ENCODE peak calls at places on chromosomes 12 and 14, in six cellular contexts. B is prostate gland, E is tibial artery, F is AG04450, W is pancreas, H is BJ. P is an unnamed sample.

GRCh38 chr14:77965919-77966435 is 166.1 kb downstream of the ADCK1 start:
- DNase-seq in B (no peak), E (no peak), F (no peak), W (peak; percentile 18), H (no peak), P (peak; percentile 56)

GRCh38 chr12:119208626-119209061 is 29.9 kb downstream of the HSPB8 start:
- DNase-seq in B (peak; percentile 8), E (peak; percentile 88), F (no peak), W (no peak), H (peak; percentile 1), P (no peak)

GRCh38 chr12:128959931-128960330 is 106.7 kb downstream of the GLT1D1 start:
- DNase-seq in B (no peak), E (no peak), F (no peak), W (no peak), H (no peak), P (no peak)

GRCh38 chr12:4331221-4331620 is 10.2 kb downstream of the TIGAR start:
- DNase-seq in B (no peak), E (no peak), F (no peak), W (no peak), H (no peak), P (no peak)

GRCh38 chr14:80658733-80659132 is 282.8 kb downstream of the CEP128 start:
- DNase-seq in B (no peak), E (no peak), F (no peak), W (no peak), H (no peak), P (no peak)

GRCh38 chr12:131853832-131854797 is 25.9 kb downstream of the MMP17 start:
- DNase-seq in B (no peak), E (no peak), F (no peak), W (no peak), H (no peak), P (no peak)

GRCh38 chr14:21070610-21071224 is 613 bp downstream of the ARHGEF40 start:
- DNase-seq in B (no peak), E (peak; percentile 62), F (no peak), W (peak; percentile 56), H (no peak), P (no peak)

GRCh38 chr12:67648306-67649164 is at the start of gene DYRK2:
- DNase-seq in B (peak; percentile 75), E (peak; percentile 80), F (no peak), W (peak; percentile 66), H (no peak), P (peak; percentile 89)

GRCh38 chr14:92240658-92241057 is 82.3 kb upstream of the SLC24A4 start:
- DNase-seq in B (no peak), E (no peak), F (no peak), W (no peak), H (no peak), P (no peak)

GRCh38 chr12:124914392-124915248 is at the start of gene UBC:
- DNase-seq in B (peak; percentile 92), E (peak; percentile 88), F (peak; percentile 91), W (peak; percentile 85), H (no peak), P (peak; percentile 99)

GRCh38 chr14:71776463-71777359 is 155.5 kb upstream of the RGS6 start:
- DNase-seq in B (no peak), E (no peak), F (no peak), W (no peak), H (no peak), P (no peak)

GRCh38 chr12:30437044-30437443 is 258.6 kb downstream of the IPO8 start:
- DNase-seq in B (peak; percentile 13), E (no peak), F (no peak), W (no peak), H (no peak), P (no peak)

GRCh38 chr12:77766224-77766623 is 64.5 kb upstream of the NAV3 start:
- DNase-seq in B (no peak), E (no peak), F (no peak), W (no peak), H (no peak), P (no peak)

GRCh38 chr14:95431199-95432145 is 85.0 kb downstream of the SYNE3 start:
- DNase-seq in B (peak; percentile 26), E (no peak), F (no peak), W (peak; percentile 9), H (no peak), P (no peak)

GRCh38 chr14:77120771-77121743 is 20.5 kb downstream of the ZDHHC22 start:
- DNase-seq in B (no peak), E (no peak), F (no peak), W (no peak), H (no peak), P (peak; percentile 82)

GRCh38 chr14:67387195-67387594 is 24.8 kb downstream of the PLEK2 start:
- DNase-seq in B (no peak), E (no peak), F (no peak), W (no peak), H (no peak), P (no peak)

GRCh38 chr12:47079894-47080724 is at the start of gene AMIGO2:
- DNase-seq in B (peak; percentile 33), E (peak; percentile 47), F (no peak), W (peak; percentile 37), H (no peak), P (peak; percentile 30)

DNA sequence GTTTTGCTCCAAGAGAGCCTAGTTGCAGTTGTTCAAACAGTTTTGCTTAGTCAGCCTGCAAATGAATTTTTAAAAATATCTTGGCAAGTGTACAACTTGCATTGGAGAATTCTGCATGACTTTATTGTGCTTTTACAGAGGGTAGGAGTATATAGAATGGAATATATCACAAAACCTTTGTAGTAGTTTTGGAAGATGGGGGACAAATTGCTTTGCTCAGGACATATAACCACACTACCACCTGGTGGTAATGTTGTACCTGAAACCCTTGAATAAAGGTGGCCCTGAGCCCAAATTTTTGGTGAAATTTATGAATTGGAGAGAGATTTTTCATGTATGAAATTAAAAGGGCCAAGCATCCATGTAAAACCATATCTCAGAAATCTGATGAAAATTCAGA is 645.2 kb downstream of the MED13L start:
- DNase-seq in B (peak; percentile 11), E (no peak), F (no peak), W (no peak), H (no peak), P (no peak)
- TF ChIP-seq CTCF in B (peak; percentile 61), E (no peak), F (peak; percentile 34), W (no peak), H (no peak), P (peak; percentile 30)

DNA sequence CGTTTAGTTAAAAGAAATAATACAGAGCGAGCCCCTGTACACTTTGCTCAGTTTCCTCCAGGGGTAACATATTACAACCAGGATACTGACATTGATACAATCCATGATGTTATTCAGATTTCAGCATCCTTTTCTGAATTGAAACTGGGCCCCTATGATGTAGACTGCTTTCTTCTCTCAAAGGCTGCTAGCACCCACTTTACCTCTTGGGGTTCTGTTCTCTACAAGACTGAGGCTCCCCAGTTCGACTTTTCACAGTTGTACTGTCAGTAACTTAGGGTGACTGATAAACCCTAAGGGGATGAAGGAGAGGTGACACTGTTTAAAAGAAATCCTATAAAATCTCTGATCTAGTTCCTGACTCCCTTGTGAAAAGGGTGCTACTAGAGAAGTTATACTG is 861 bp downstream of the VPS33A start:
- DNase-seq in B (no peak), E (no peak), F (no peak), W (no peak), H (no peak), P (no peak)
- H3K4me3 ChIP-seq in B (peak overlapping the region; percentile 61), E (peak overlapping the region; percentile 80), F (peak overlapping the region; percentile 93), W (peak overlapping the region; percentile 66), H (peak overlapping the region; percentile 86), P (peak overlapping the region; percentile 93)

GRCh38 chr14:100568998-100569733 is 18.1 kb downstream of the BEGAIN start:
- DNase-seq in B (no peak), E (no peak), F (no peak), W (no peak), H (no peak), P (no peak)
- H3K27me3 ChIP-seq in B (no peaks in the 10 kb centered on the region), E (peaks cover 97% of the 10 kb centered on the region), F (peaks cover 76% of the 10 kb centered on the region), W (no peaks in the 10 kb centered on the region), H (peaks cover 48% of the 10 kb centered on the region), P (peaks cover 5% of the 10 kb centered on the region)

DNA sequence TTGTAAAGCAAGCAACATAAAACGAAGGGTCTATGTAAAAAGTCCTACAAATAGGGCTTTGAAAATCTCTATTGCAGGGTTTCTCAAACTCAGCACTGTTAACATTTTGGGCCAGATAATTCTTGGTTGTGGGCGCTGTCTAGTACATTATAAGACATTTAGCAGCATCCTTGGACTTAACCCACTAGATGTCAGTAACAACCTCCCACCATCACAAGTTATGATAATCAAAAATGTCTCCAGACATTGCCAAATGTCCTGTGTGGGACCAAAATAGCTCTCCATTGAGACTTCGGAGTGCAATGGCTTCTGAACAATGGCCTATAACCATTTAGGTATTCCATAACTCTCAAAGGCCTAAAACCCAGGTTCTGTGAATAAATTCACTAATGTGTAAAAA is 22.9 kb upstream of the DHRS7 start:
- DNase-seq in B (no peak), E (no peak), F (no peak), W (no peak), H (no peak), P (no peak)
- TF ChIP-seq CTCF in B (no peak), E (no peak), F (no peak), W (no peak), H (no peak), P (peak; percentile 34)

GRCh38 chr12:19856389-19856788 is 417.1 kb downstream of the AEBP2 start:
- DNase-seq in B (no peak), E (no peak), F (no peak), W (no peak), H (no peak), P (no peak)
- H3K4me3 ChIP-seq in B (no peak overlapping the region), E (peak overlapping the region; percentile 39), F (no peak overlapping the region), W (no peak overlapping the region), H (no peak overlapping the region), P (no peak overlapping the region)

GRCh38 chr12:49339464-49339861 is 2.5 kb upstream of the C1QL4 start:
- DNase-seq in B (no peak), E (no peak), F (no peak), W (peak; percentile 54), H (no peak), P (no peak)

GRCh38 chr12:49340971-49341776 is 4.2 kb upstream of the C1QL4 start:
- DNase-seq in B (no peak), E (no peak), F (no peak), W (no peak), H (no peak), P (no peak)

GRCh38 chr12:49341777-49342065 is 4.7 kb upstream of the C1QL4 start:
- DNase-seq in B (no peak), E (no peak), F (no peak), W (no peak), H (no peak), P (no peak)

GRCh38 chr12:49338830-49339463 is 2.0 kb upstream of the C1QL4 start:
- DNase-seq in B (no peak), E (no peak), F (no peak), W (no peak), H (no peak), P (no peak)

GRCh38 chr12:49340095-49340870 is 3.3 kb upstream of the C1QL4 start:
- DNase-seq in B (no peak), E (no peak), F (no peak), W (no peak), H (no peak), P (no peak)
- H3K27me3 ChIP-seq in B (peaks cover 13% of the 10 kb centered on the region), E (peaks cover 73% of the 10 kb centered on the region), F (peaks cover 84% of the 10 kb centered on the region), W (peaks cover 7% of the 10 kb centered on the region), H (peaks cover 56% of the 10 kb centered on the region), P (peaks cover 4% of the 10 kb centered on the region)

P was measured in GM06990.